ENCODE peak calls at places on chromosomes 12 and 14, in nine cellular contexts. Z, S, Y, H, D, N, P, V and Q are unnamed samples.

GRCh38 chr14:47674148-47674545 is 1.3 kb downstream of the MDGA2 start:
- DNase-seq in S (no peak), V (no peak), Z (no peak), Y (no peak), N (no peak), D (no peak), H (no peak), P (peak; percentile 36), Q (no peak)

GRCh38 chr12:124032265-124032886 is 59.4 kb downstream of the ZNF664 start:
- DNase-seq in N (no peak), P (peak; percentile 19), D (peak; percentile 19), Z (peak; percentile 35), S (peak; percentile 57), H (peak; percentile 79), V (no peak), Y (no peak), Q (no peak)

GRCh38 chr12:5497329-5498058 is 65.6 kb downstream of the NTF3 start:
- DNase-seq in Y (no peak), Z (no peak), N (no peak), H (peak; percentile 18), V (no peak), S (no peak), D (no peak), P (no peak), Q (no peak)

GRCh38 chr14:59358105-59358504 is 107.1 kb downstream of the GPR135 start:
- DNase-seq in D (peak; percentile 24), V (no peak), Z (no peak), N (no peak), H (peak; percentile 48), Y (no peak), S (peak; percentile 86), P (no peak), Q (no peak)

GRCh38 chr12:123076604-123077297 is 74.1 kb downstream of the PITPNM2 start:
- DNase-seq in D (no peak), Y (no peak), H (no peak), S (peak; percentile 43), V (no peak), N (no peak), P (no peak), Z (no peak), Q (no peak)

GRCh38 chr12:87931764-87932163 is 97.4 kb downstream of the C12orf50 start:
- DNase-seq in Y (no peak), V (no peak), Z (no peak), H (peak; percentile 4), D (no peak), N (no peak), P (no peak), S (no peak), Q (no peak)

GRCh38 chr12:54390668-54391551 is 6.4 kb upstream of the ZNF385A start:
- DNase-seq in Z (peak; percentile 83), V (peak; percentile 83), N (peak; percentile 21), H (no peak), P (peak; percentile 63), S (no peak), Y (no peak), D (no peak), Q (no peak)

GRCh38 chr12:65522956-65523857 is 244.7 kb downstream of the MSRB3 start:
- DNase-seq in Y (no peak), H (no peak), D (no peak), S (peak; percentile 70), N (no peak), Z (no peak), P (no peak), V (peak; percentile 76), Q (no peak)

GRCh38 chr12:7716391-7716790 is 5.2 kb downstream of the DPPA3 start:
- DNase-seq in D (peak; percentile 19), H (no peak), Y (no peak), N (no peak), V (no peak), Z (no peak), S (peak; percentile 13), P (no peak), Q (no peak)

GRCh38 chr12:90333939-90334338 is 621.0 kb downstream of the CCER1 start:
- DNase-seq in V (no peak), S (peak; percentile 47), Y (no peak), P (no peak), H (no peak), D (no peak), N (no peak), Z (no peak), Q (no peak)

GRCh38 chr14:98953544-98954346 is 318.3 kb downstream of the BCL11B start:
- DNase-seq in P (no peak), Y (peak; percentile 47), Z (no peak), N (no peak), D (no peak), V (no peak), S (peak; percentile 81), H (peak; percentile 30), Q (no peak)

GRCh38 chr12:19574606-19575005 is 135.3 kb downstream of the AEBP2 start:
- DNase-seq in D (no peak), Z (no peak), V (no peak), S (no peak), Y (no peak), N (no peak), P (no peak), H (no peak), Q (no peak)

GRCh38 chr12:93378373-93379310 is 917 bp downstream of the NUDT4 start:
- DNase-seq in H (peak; percentile 74), Y (no peak), S (peak; percentile 70), P (no peak), V (peak; percentile 82), Z (peak; percentile 54), D (no peak), N (no peak), Q (no peak)

GRCh38 chr12:25755681-25756260 is 202.7 kb upstream of the LMNTD1 start:
- DNase-seq in P (no peak), V (no peak), Y (no peak), Z (no peak), D (no peak), N (no peak), H (no peak), S (no peak), Q (no peak)

GRCh38 chr14:100445436-100446088 is 122.4 kb downstream of the SLC25A47 start:
- DNase-seq in P (no peak), V (no peak), Z (no peak), D (no peak), H (no peak), Y (no peak), S (peak; percentile 29), N (no peak), Q (no peak)

GRCh38 chr14:55747186-55747585 is 167.2 kb downstream of the KTN1 start:
- DNase-seq in D (no peak), P (no peak), Z (no peak), H (no peak), Y (no peak), N (no peak), V (no peak), S (no peak), Q (no peak)

GRCh38 chr12:64006211-64006610 is 161.7 kb downstream of the SRGAP1 start:
- DNase-seq in V (no peak), Y (no peak), S (peak; percentile 65), D (no peak), H (no peak), P (no peak), Z (no peak), N (no peak), Q (no peak)

GRCh38 chr14:100275214-100275613 is 31.0 kb downstream of the SLC25A29 start:
- DNase-seq in P (no peak), V (no peak), D (no peak), N (no peak), H (no peak), Z (no peak), Y (no peak), S (no peak), Q (no peak)

GRCh38 chr14:68232643-68233055 is 413.1 kb downstream of the RAD51B start:
- DNase-seq in Y (no peak), P (no peak), V (no peak), S (peak; percentile 100), Z (no peak), D (peak; percentile 82), N (peak; percentile 34), H (peak; percentile 67), Q (no peak)

GRCh38 chr12:55972045-55972843 is 1.6 kb upstream of the RAB5B start:
- DNase-seq in Y (no peak), D (no peak), P (no peak), S (peak; percentile 85), Z (no peak), H (peak; percentile 64), N (no peak), V (no peak), Q (no peak)

GRCh38 chr14:94001501-94002396 is 4.6 kb downstream of the CCDC197 start:
- DNase-seq in Y (no peak), P (peak; percentile 53), N (peak; percentile 54), H (peak; percentile 84), Z (peak; percentile 51), D (peak; percentile 59), V (no peak), S (peak; percentile 55), Q (peak; percentile 62)

GRCh38 chr14:105865904-105866840 is 339.8 kb downstream of the TMEM121 start:
- DNase-seq in Z (no peak), P (no peak), V (peak; percentile 57), S (no peak), D (no peak), H (no peak), Y (peak; percentile 64), N (no peak), Q (no peak)

GRCh38 chr12:104620761-104621531 is 164.2 kb downstream of the CHST11 start:
- DNase-seq in D (no peak), P (no peak), S (no peak), V (no peak), H (no peak), Z (no peak), Y (no peak), N (no peak), Q (no peak)

GRCh38 chr12:124347805-124348658 is 53.1 kb downstream of the RFLNA start:
- DNase-seq in N (no peak), V (peak; percentile 66), P (no peak), H (no peak), Z (no peak), D (no peak), S (no peak), Y (no peak), Q (no peak)

GRCh38 chr12:92162079-92162478 is 16.4 kb upstream of the BTG1 start:
- DNase-seq in D (no peak), Z (no peak), V (no peak), N (no peak), S (no peak), P (no peak), Y (no peak), H (no peak), Q (no peak)

GRCh38 chr14:75568791-75569190 is 9.6 kb upstream of the FLVCR2 start:
- DNase-seq in H (no peak), Z (no peak), N (no peak), S (no peak), D (no peak), P (no peak), V (no peak), Y (no peak), Q (no peak)

GRCh38 chr14:64117671-64118402 is 176.3 kb downstream of the ESR2 start:
- DNase-seq in V (peak; percentile 81), Y (no peak), P (no peak), Z (no peak), H (peak; percentile 50), D (no peak), N (no peak), S (peak; percentile 86), Q (no peak)

GRCh38 chr14:93977790-93978581 is 1.6 kb upstream of the ASB2 start:
- DNase-seq in Y (no peak), P (no peak), S (peak; percentile 51), H (no peak), N (no peak), D (no peak), V (peak; percentile 47), Z (peak; percentile 74), Q (no peak)

GRCh38 chr12:111186347-111186746 is 182.5 kb downstream of the PHETA1 start:
- DNase-seq in V (no peak), S (no peak), Y (no peak), H (no peak), D (no peak), P (no peak), Z (no peak), N (no peak), Q (no peak)

GRCh38 chr12:53055471-53056266 is 5.8 kb downstream of the TNS2 start:
- DNase-seq in N (no peak), D (no peak), Z (no peak), V (peak; percentile 76), P (no peak), H (no peak), S (no peak), Y (peak; percentile 62), Q (no peak)

GRCh38 chr12:6141048-6141447 is 16.6 kb upstream of the VWF start:
- DNase-seq in V (no peak), P (no peak), H (no peak), Z (peak; percentile 34), D (no peak), N (no peak), Y (no peak), S (no peak), Q (no peak)